ENCODE peak calls at places on chromosomes 5 and 9, in five cellular contexts. U, P, W, O and I are unnamed samples.

GRCh38 chr5:173964491-173964890 is 24.5 kb upstream of the C5orf47 start:
- DNase-seq in U (no peak), P (no peak), W (no peak), O (no peak), I (no peak)

GRCh38 chr9:33375841-33376321 is 26.5 kb downstream of the AQP7 start:
- DNase-seq in U (no peak), P (no peak), W (no peak), O (no peak), I (no peak)

GRCh38 chr9:8719833-8720486 is 920.4 kb upstream of the DMAC1 start:
- DNase-seq in U (no peak), P (no peak), W (no peak), O (no peak), I (no peak)

GRCh38 chr5:52481216-52481615 is 306.5 kb upstream of the ITGA1 start:
- DNase-seq in U (no peak), P (no peak), W (no peak), O (no peak), I (no peak)

GRCh38 chr9:130301483-130302286 is 36.1 kb downstream of the HMCN2 start:
- DNase-seq in U (peak; percentile 21), P (no peak), W (peak; percentile 58), O (peak; percentile 19), I (no peak)

GRCh38 chr9:133163559-133164208 is at the start of gene GBGT1:
- DNase-seq in U (no peak), P (no peak), W (peak; percentile 35), O (no peak), I (peak; percentile 11)

GRCh38 chr9:3740690-3741419 is 215.1 kb upstream of the RFX3 start:
- DNase-seq in U (no peak), P (no peak), W (peak; percentile 36), O (no peak), I (peak; percentile 27)

GRCh38 chr5:149641000-149641576 is 59.8 kb downstream of the ARHGEF37 start:
- DNase-seq in U (peak; percentile 76), P (no peak), W (peak; percentile 91), O (peak; percentile 54), I (peak; percentile 45)

GRCh38 chr5:172175263-172175719 is 12.7 kb downstream of the STK10 start:
- DNase-seq in U (no peak), P (peak; percentile 86), W (no peak), O (no peak), I (no peak)

GRCh38 chr9:125844611-125845010 is 97.4 kb downstream of the PBX3 start:
- DNase-seq in U (no peak), P (no peak), W (no peak), O (no peak), I (no peak)

GRCh38 chr5:133147411-133147810 is 95.6 kb downstream of the HSPA4 start:
- DNase-seq in U (peak; percentile 3), P (no peak), W (peak; percentile 10), O (no peak), I (peak; percentile 16)

GRCh38 chr9:76269789-76270188 is 124.4 kb downstream of the RFK start:
- DNase-seq in U (peak; percentile 8), P (no peak), W (peak; percentile 73), O (no peak), I (peak; percentile 45)

GRCh38 chr5:73299665-73300435 is 126.9 kb downstream of the TMEM174 start:
- DNase-seq in U (no peak), P (no peak), W (no peak), O (no peak), I (peak; percentile 73)

GRCh38 chr9:21591221-21592062 is 109.3 kb upstream of the IFNE start:
- DNase-seq in U (peak; percentile 98), P (no peak), W (peak; percentile 99), O (peak; percentile 57), I (peak; percentile 98)

GRCh38 chr9:128208943-128209695 is 5.9 kb downstream of the DNM1 start:
- DNase-seq in U (no peak), P (no peak), W (no peak), O (no peak), I (no peak)

GRCh38 chr5:139410886-139411835 is 7.3 kb upstream of the SPATA24 start:
- DNase-seq in U (no peak), P (no peak), W (no peak), O (no peak), I (no peak)

GRCh38 chr9:108640211-108640610 is 215.6 kb downstream of the ACTL7B start:
- DNase-seq in U (no peak), P (no peak), W (no peak), O (no peak), I (no peak)

GRCh38 chr5:180644129-180644824 is 5.1 kb downstream of the FLT4 start:
- DNase-seq in U (no peak), P (no peak), W (no peak), O (no peak), I (no peak)

GRCh38 chr9:72365525-72366256 is 683 bp upstream of the ZFAND5 start:
- DNase-seq in U (peak; percentile 81), P (peak; percentile 41), W (peak; percentile 90), O (peak; percentile 93), I (peak; percentile 90)